ENCODE peak calls at places on chromosomes 6 and 20, in ten cellular contexts. B is colonic mucosa, L is HCT116, Q is heart left ventricle, R is dorsolateral prefrontal cortex, M is heart right ventricle, H is uterus, J is thyroid gland, P is upper lobe of right lung, K is pancreas. F is an unnamed sample.

GRCh38 chr20:58069796-58070663 is 158.4 kb downstream of the ANKRD60 start:
- DNase-seq in B (peak; percentile 6), L (no peak), Q (no peak), R (no peak), M (no peak), H (no peak), J (no peak), P (no peak), K (no peak), F (no peak)

GRCh38 chr6:131954099-131954774 is 3.1 kb upstream of the CCN2 start:
- DNase-seq in B (no peak), L (no peak), Q (no peak), R (no peak), M (no peak), H (no peak), J (no peak), P (no peak), K (no peak), F (no peak)

GRCh38 chr6:144063246-144063743 is 32.1 kb downstream of the SF3B5 start:
- DNase-seq in B (peak; percentile 67), L (no peak), Q (no peak), R (no peak), M (no peak), H (no peak), J (peak; percentile 21), P (no peak), K (peak; percentile 6), F (no peak)

GRCh38 chr6:15897063-15897934 is 231.6 kb upstream of the MYLIP start:
- DNase-seq in B (no peak), L (no peak), Q (peak; percentile 53), R (no peak), M (no peak), H (peak; percentile 40), J (no peak), P (no peak), K (peak; percentile 4), F (peak; percentile 24)

GRCh38 chr6:15793288-15793687 is 130.5 kb upstream of the DTNBP1 start:
- DNase-seq in B (no peak), L (no peak), Q (peak; percentile 26), R (no peak), M (no peak), H (no peak), J (no peak), P (no peak), K (no peak), F (peak; percentile 75)

GRCh38 chr6:131023834-131024504 is 39.1 kb downstream of the EPB41L2 start:
- DNase-seq in B (peak; percentile 48), L (peak; percentile 3), Q (no peak), R (no peak), M (no peak), H (no peak), J (no peak), P (no peak), K (no peak), F (no peak)

GRCh38 chr6:90466191-90466940 is 120.5 kb downstream of the MAP3K7 start:
- DNase-seq in B (no peak), L (no peak), Q (no peak), R (no peak), M (no peak), H (no peak), J (no peak), P (no peak), K (no peak), F (no peak)

GRCh38 chr20:20207291-20207690 is 155.0 kb downstream of the CFAP61 start:
- DNase-seq in B (no peak), L (no peak), Q (no peak), R (no peak), M (no peak), H (no peak), J (no peak), P (no peak), K (no peak), F (no peak)

GRCh38 chr6:168167431-168168315 is 88.7 kb upstream of the FRMD1 start:
- DNase-seq in B (peak; percentile 16), L (no peak), Q (no peak), R (no peak), M (no peak), H (no peak), J (no peak), P (no peak), K (no peak), F (no peak)

GRCh38 chr6:166662690-166663089 is 35.6 kb upstream of the RPS6KA2 start:
- DNase-seq in B (no peak), L (no peak), Q (no peak), R (no peak), M (no peak), H (no peak), J (no peak), P (no peak), K (no peak), F (no peak)

GRCh38 chr6:134903448-134903847 is 46.5 kb downstream of the ALDH8A1 start:
- DNase-seq in B (no peak), L (no peak), Q (no peak), R (no peak), M (no peak), H (no peak), J (peak; percentile 17), P (no peak), K (no peak), F (peak; percentile 58)

GRCh38 chr6:118652051-118652699 is 784 bp upstream of the CEP85L start:
- DNase-seq in B (no peak), L (no peak), Q (no peak), R (no peak), M (no peak), H (no peak), J (no peak), P (no peak), K (no peak), F (no peak)
- H3K27ac ChIP-seq in B (peak overlapping the region; percentile 95), L (no peak overlapping the region), Q (peak overlapping the region; percentile 98), R (peak overlapping the region; percentile 96), M (peak overlapping the region; percentile 98), H (peak overlapping the region; percentile 98), J (peak overlapping the region; percentile 86), P (peak overlapping the region; percentile 90), K (peak overlapping the region; percentile 94), F (peak overlapping the region; percentile 100)

GRCh38 chr6:106050538-106050937 is 35.6 kb upstream of the PRDM1 start:
- DNase-seq in B (no peak), L (no peak), Q (no peak), R (no peak), M (no peak), H (no peak), J (no peak), P (no peak), K (no peak), F (no peak)

GRCh38 chr6:106048331-106048730 is 37.8 kb upstream of the PRDM1 start:
- DNase-seq in B (no peak), L (no peak), Q (no peak), R (no peak), M (no peak), H (no peak), J (no peak), P (no peak), K (no peak), F (no peak)

GRCh38 chr6:106051241-106051640 is 34.9 kb upstream of the PRDM1 start:
- DNase-seq in B (no peak), L (no peak), Q (no peak), R (no peak), M (no peak), H (no peak), J (no peak), P (no peak), K (no peak), F (no peak)

GRCh38 chr6:106046116-106046853 is 39.9 kb upstream of the PRDM1 start:
- DNase-seq in B (no peak), L (no peak), Q (no peak), R (no peak), M (no peak), H (no peak), J (no peak), P (no peak), K (no peak), F (no peak)

GRCh38 chr6:106046854-106047200 is 39.3 kb upstream of the PRDM1 start:
- DNase-seq in B (no peak), L (no peak), Q (no peak), R (no peak), M (no peak), H (no peak), J (no peak), P (no peak), K (no peak), F (no peak)
- TF ChIP-seq CTCF in B (no peak), L (no peak), Q (no peak), R (no peak), M (no peak), H (no peak), J (no peak), P (no peak), K (no peak), F (no peak)

DNA sequence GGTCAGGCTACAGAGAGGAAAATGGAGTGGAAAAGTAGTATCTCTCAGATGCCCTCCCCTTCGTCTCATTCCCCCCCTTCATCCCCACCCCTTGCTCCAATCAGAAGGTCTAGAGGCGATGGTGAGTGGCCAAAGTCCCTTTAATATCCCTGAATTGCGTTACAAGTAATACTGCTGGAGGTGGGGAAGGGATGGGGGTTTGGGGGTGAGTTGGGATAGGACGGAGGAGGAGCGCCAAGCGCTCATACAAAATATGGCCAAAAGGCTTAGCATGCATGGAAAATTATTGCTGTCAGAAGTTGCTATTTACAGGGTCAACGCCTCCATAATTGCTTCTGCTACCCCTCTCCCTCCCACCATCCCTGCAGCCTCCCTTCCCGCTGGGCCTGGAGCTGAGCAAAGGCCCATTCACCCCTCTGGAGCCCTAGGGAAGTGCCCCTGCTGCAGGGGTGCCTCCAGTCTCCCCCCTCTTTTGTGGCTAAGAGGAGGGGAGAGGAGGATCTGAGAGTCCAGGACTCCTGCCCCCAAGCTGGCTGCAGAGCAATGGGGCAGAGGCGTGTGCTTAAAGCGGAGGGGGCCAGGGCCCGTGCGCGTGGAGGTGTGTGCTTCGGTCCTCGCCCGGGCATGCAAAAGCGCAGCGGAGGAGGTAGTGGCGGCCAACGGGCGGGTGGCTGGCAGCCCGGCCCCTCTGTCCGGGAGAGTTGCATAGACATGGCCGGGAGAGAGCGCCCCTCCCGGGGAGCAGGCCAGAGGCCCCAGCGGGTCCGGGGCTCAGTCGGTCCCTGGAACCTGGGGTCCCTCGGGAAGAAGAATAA is 8.7 kb upstream of the SRXN1 start:
- DNase-seq in B (no peak), L (no peak), Q (no peak), R (no peak), M (no peak), H (no peak), J (no peak), P (no peak), K (no peak), F (no peak)
- H3K4me3 ChIP-seq in B (no peak overlapping the region), L (no peak overlapping the region), Q (no peak overlapping the region), R (no peak overlapping the region), M (no peak overlapping the region), H (no peak overlapping the region), J (no peak overlapping the region), P (no peak overlapping the region), K (no peak overlapping the region), F (no peak overlapping the region)

DNA sequence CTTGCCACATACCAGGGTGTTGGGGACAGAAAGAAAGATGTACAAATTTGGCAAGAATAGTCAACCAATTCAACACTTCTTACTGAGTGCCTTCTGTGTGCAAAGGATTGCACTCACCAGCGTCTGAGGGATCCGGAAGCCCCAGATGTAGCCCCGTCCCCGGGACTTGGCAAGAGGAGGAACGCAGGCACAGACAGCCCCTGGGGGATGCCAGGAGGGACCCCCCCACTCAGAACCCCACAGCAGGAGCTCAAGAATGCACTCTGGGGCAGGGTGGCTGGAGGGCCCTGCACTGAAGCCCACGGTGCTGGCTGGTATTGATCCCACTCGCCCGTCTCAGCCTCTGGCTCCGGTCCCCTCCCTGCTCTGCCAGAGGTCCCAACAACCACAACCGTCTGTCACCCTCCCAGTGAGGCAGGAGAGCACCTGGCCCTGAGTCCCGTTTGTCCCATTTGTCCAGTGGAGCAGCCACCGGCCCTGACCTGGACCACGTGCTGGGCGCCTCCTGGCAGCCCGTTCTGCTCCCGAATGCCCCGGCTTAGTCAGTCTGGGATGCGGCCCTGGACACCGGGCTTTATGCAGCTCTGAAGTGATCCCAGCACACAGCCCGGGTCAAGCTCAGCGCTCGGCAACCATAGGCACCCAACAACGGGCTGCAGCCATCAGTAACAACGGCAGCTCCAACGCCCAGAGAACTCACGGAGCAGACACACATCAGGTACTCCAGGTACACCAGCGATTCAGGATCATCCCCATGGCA is 128.7 kb downstream of the DLL1 start:
- DNase-seq in B (no peak), L (no peak), Q (no peak), R (no peak), M (no peak), H (no peak), J (no peak), P (no peak), K (no peak), F (no peak)
- H3K27ac ChIP-seq in B (no peak overlapping the region), L (no peak overlapping the region), Q (no peak overlapping the region), R (no peak overlapping the region), M (no peak overlapping the region), H (no peak overlapping the region), J (no peak overlapping the region), P (no peak overlapping the region), K (no peak overlapping the region), F (no peak overlapping the region)

F was measured in gastrocnemius medialis.